ENCODE peak calls at places on chromosomes 6 and 20, in five cellular contexts. K is GM23248, Z is SK-N-SH, D is Karpas-422, L is kidney. I is an unnamed sample.

GRCh38 chr20:57761413-57761734 is 51.6 kb upstream of the PMEPA1 start:
- DNase-seq in K (no peak), Z (no peak), D (no peak), L (no peak), I (no peak)

GRCh38 chr20:20060234-20060998 is 8.1 kb downstream of the CFAP61 start:
- DNase-seq in K (no peak), Z (no peak), D (no peak), L (no peak), I (no peak)

GRCh38 chr6:112180095-112180820 is 74.1 kb downstream of the LAMA4 start:
- DNase-seq in K (peak; percentile 84), Z (peak; percentile 56), D (peak; percentile 86), L (no peak), I (peak; percentile 60)

GRCh38 chr6:150241751-150242150 is 98.9 kb downstream of the PPP1R14C start:
- DNase-seq in K (no peak), Z (no peak), D (no peak), L (no peak), I (no peak)

GRCh38 chr6:36443951-36444428 is 1.2 kb downstream of the KCTD20 start:
- DNase-seq in K (peak; percentile 46), Z (peak; percentile 63), D (peak; percentile 61), L (no peak), I (no peak)

GRCh38 chr6:42200035-42200434 is 5.3 kb upstream of the GUCA1B start:
- DNase-seq in K (peak; percentile 96), Z (no peak), D (no peak), L (no peak), I (no peak)

GRCh38 chr6:73983367-73983766 is 287.4 kb downstream of the CD109 start:
- DNase-seq in K (peak; percentile 81), Z (no peak), D (no peak), L (no peak), I (no peak)

GRCh38 chr20:47042464-47042863 is 147.8 kb downstream of the EYA2 start:
- DNase-seq in K (no peak), Z (peak; percentile 32), D (no peak), L (no peak), I (no peak)

GRCh38 chr6:149580880-149581279 is 14.7 kb downstream of the GINM1 start:
- DNase-seq in K (no peak), Z (no peak), D (no peak), L (no peak), I (no peak)

GRCh38 chr6:153947817-153948447 is 91.1 kb upstream of the OPRM1 start:
- DNase-seq in K (peak; percentile 45), Z (peak; percentile 19), D (peak; percentile 71), L (no peak), I (peak; percentile 13)

GRCh38 chr6:39686980-39687379 is 38.2 kb downstream of the KIF6 start:
- DNase-seq in K (no peak), Z (no peak), D (no peak), L (no peak), I (no peak)

GRCh38 chr20:25257130-25257529 is 9.2 kb downstream of the PYGB start:
- DNase-seq in K (no peak), Z (no peak), D (no peak), L (no peak), I (no peak)

GRCh38 chr6:155126727-155127439 is 131.8 kb downstream of the TIAM2 start:
- DNase-seq in K (peak; percentile 86), Z (no peak), D (no peak), L (no peak), I (no peak)

GRCh38 chr6:106293113-106293512 is 32.4 kb downstream of the ATG5 start:
- DNase-seq in K (no peak), Z (no peak), D (no peak), L (no peak), I (no peak)

GRCh38 chr6:154157082-154157481 is 118.0 kb downstream of the OPRM1 start:
- DNase-seq in K (no peak), Z (no peak), D (no peak), L (no peak), I (no peak)

GRCh38 chr6:36949636-36950035 is 4.9 kb upstream of the PI16 start:
- DNase-seq in K (peak; percentile 55), Z (no peak), D (no peak), L (no peak), I (no peak)

GRCh38 chr20:41643504-41643938 is 25.3 kb upstream of the CHD6 start:
- DNase-seq in K (peak; percentile 38), Z (no peak), D (no peak), L (no peak), I (no peak)

GRCh38 chr6:154319231-154319858 is 37.3 kb downstream of the IPCEF1 start:
- DNase-seq in K (peak; percentile 65), Z (peak; percentile 30), D (no peak), L (no peak), I (no peak)

GRCh38 chr6:34650823-34651222 is 45.7 kb downstream of the ILRUN start:
- DNase-seq in K (no peak), Z (no peak), D (no peak), L (no peak), I (no peak)

GRCh38 chr6:167046861-167047495 is 47.8 kb downstream of the CEP43 start:
- DNase-seq in K (no peak), Z (no peak), D (no peak), L (no peak), I (no peak)
- H3K9ac ChIP-seq in K (no peak overlapping the region), Z (no peak overlapping the region), D (peak overlapping the region; percentile 58), L (no peak overlapping the region), I (no peak overlapping the region)

DNA sequence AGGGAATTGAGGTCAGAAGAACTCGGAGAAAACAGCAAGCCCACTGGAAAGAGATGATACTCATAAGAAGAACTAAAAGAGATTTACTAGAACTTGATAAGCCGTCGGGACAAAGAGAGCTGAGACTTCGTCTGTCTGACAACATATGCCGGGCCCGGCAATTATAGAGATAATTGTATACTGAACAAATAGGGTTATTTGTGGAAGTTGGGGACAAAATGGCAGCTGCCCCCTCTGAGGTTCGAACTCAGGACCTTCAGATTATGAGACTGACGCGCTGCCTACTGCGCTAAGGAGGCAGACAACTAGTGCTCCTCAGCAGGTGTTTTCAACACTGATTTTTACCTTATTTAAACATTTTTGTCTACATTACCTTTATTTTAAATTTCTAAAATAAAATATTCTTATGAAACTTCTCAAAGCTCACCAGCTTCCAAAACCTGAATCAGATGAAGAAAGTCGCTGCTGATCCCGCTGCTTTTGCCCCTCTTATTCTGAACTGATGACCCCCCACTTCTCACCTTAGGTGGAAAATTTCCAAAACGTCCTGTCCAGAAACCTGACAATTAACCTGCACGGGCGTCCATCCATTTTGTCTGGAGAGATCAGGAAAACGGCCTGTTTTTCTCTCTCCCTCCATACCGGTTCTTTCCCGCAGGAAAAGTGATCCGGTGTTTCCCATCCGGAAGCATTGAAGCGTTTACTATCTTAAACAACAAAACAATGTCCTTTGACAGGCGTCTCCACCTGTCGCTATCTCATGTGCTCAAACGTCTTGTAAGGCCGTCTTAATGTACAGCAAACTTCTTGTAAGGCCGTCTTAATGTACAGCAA is 29.5 kb upstream of the TRIM27 start:
- DNase-seq in K (peak; percentile 66), Z (peak; percentile 75), D (peak; percentile 88), L (no peak), I (no peak)
- H3K9ac ChIP-seq in K (peak overlapping the region; percentile 12), Z (peak overlapping the region; percentile 41), D (no peak overlapping the region), L (no peak overlapping the region), I (no peak overlapping the region)

DNA sequence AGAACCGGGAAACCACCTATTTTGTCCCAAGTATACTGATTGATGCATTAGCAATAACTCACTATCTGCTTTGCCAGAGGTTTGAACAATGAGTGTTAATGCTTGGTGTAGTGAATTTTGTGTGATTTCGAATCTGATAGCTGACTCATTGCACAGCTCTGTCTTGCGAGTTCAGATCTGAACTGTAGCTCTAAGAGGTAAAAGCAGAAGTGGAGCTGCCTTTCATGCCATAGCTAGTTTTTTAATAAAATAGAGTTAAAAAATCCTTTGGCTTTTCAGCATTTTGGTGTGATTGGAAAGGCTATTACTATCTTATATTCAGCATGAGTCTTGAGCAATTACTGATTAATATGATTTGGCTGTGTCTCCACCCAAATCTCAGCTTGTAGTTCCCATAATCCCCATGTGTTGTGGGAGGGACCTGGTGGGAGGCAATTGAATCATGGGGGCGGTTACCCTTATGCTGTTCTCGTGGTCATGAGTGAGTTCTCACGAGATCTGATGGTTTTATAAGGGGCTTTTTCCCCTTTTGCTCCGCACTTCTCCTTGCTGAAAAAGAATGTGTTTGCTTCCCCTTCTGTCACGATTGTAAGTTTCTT is 21.1 kb downstream of the IGF2R start:
- DNase-seq in K (peak; percentile 70), Z (no peak), D (no peak), L (no peak), I (no peak)
- H3K9ac ChIP-seq in K (peak overlapping the region; percentile 3), Z (peak overlapping the region; percentile 17), D (no peak overlapping the region), L (no peak overlapping the region), I (no peak overlapping the region)

GRCh38 chr6:129177801-129178200 is 294.9 kb downstream of the LAMA2 start:
- DNase-seq in K (no peak), Z (no peak), D (no peak), L (no peak), I (no peak)
- H3K9ac ChIP-seq in K (no peak overlapping the region), Z (no peak overlapping the region), D (no peak overlapping the region), L (no peak overlapping the region), I (no peak overlapping the region)